ENCODE peak calls at places on chromosomes 3 and 15, in nine cellular contexts. E is body of pancreas, S is left ventricle myocardium inferior, Z is heart right ventricle, X is prostate gland, K is cardiac muscle cell, U is pancreas, F is endodermal cell, B is GM23338. P is an unnamed sample.

GRCh38 chr3:139517321-139517720 is 22.2 kb downstream of the RBP1 start:
- DNase-seq in E (peak; percentile 4), S (no peak), Z (no peak), X (no peak), K (no peak), U (no peak), F (no peak), B (no peak), P (no peak)

GRCh38 chr3:45665101-45665572 is 24.1 kb upstream of the SACM1L start:
- DNase-seq in E (peak; percentile 74), S (no peak), Z (no peak), X (peak; percentile 83), K (peak; percentile 74), U (no peak), F (peak; percentile 88), B (peak; percentile 75), P (no peak)

GRCh38 chr15:29978411-29979382 is 104.1 kb upstream of the GOLGA8J start:
- DNase-seq in E (no peak), S (no peak), Z (no peak), X (no peak), K (no peak), U (no peak), F (no peak), B (no peak), P (no peak)

GRCh38 chr3:24640330-24640877 is 145.8 kb upstream of the THRB start:
- DNase-seq in E (no peak), S (no peak), Z (no peak), X (no peak), K (peak; percentile 50), U (no peak), F (no peak), B (peak; percentile 51), P (no peak)

GRCh38 chr3:106078635-106079034 is 209.8 kb upstream of the CBLB start:
- DNase-seq in E (no peak), S (no peak), Z (no peak), X (no peak), K (no peak), U (no peak), F (no peak), B (no peak), P (no peak)

GRCh38 chr3:118262800-118263402 is 771.7 kb downstream of the IGSF11 start:
- DNase-seq in E (no peak), S (no peak), Z (no peak), X (no peak), K (no peak), U (no peak), F (no peak), B (no peak), P (no peak)

GRCh38 chr3:71926690-71927089 is 141.7 kb upstream of the PROK2 start:
- DNase-seq in E (no peak), S (no peak), Z (no peak), X (no peak), K (no peak), U (no peak), F (peak; percentile 77), B (peak; percentile 41), P (no peak)

GRCh38 chr3:78941587-78941986 is 826.2 kb downstream of the ROBO1 start:
- DNase-seq in E (no peak), S (no peak), Z (no peak), X (no peak), K (no peak), U (no peak), F (no peak), B (no peak), P (no peak)

GRCh38 chr3:100047455-100048141 is 66.7 kb downstream of the FILIP1L start:
- DNase-seq in E (no peak), S (no peak), Z (no peak), X (no peak), K (no peak), U (no peak), F (no peak), B (no peak), P (no peak)

GRCh38 chr3:64445318-64446300 is 220.3 kb upstream of the PRICKLE2 start:
- DNase-seq in E (peak; percentile 48), S (no peak), Z (peak; percentile 34), X (no peak), K (peak; percentile 65), U (peak; percentile 82), F (peak; percentile 91), B (peak; percentile 89), P (peak; percentile 62)

GRCh38 chr3:120649735-120650705 is 32.0 kb downstream of the HGD start:
- DNase-seq in E (no peak), S (no peak), Z (no peak), X (no peak), K (no peak), U (no peak), F (no peak), B (no peak), P (no peak)

GRCh38 chr3:72270072-72270611 is 485.2 kb upstream of the PROK2 start:
- DNase-seq in E (peak; percentile 82), S (peak; percentile 86), Z (peak; percentile 79), X (peak; percentile 65), K (peak; percentile 31), U (peak; percentile 71), F (no peak), B (no peak), P (peak; percentile 80)

GRCh38 chr3:284316-284715 is 87.8 kb downstream of the CHL1 start:
- DNase-seq in E (no peak), S (no peak), Z (no peak), X (no peak), K (no peak), U (no peak), F (no peak), B (no peak), P (no peak)

GRCh38 chr15:45549831-45550230 is 27.3 kb upstream of the SLC30A4 start:
- DNase-seq in E (no peak), S (no peak), Z (no peak), X (no peak), K (no peak), U (no peak), F (no peak), B (no peak), P (no peak)

GRCh38 chr15:76309561-76310330 is 1.5 kb downstream of the ETFA start:
- DNase-seq in E (no peak), S (no peak), Z (no peak), X (no peak), K (no peak), U (no peak), F (no peak), B (no peak), P (no peak)

GRCh38 chr3:156535162-156535627 is 19.7 kb downstream of the SSR3 start:
- DNase-seq in E (peak; percentile 59), S (peak; percentile 52), Z (peak; percentile 25), X (no peak), K (peak; percentile 54), U (no peak), F (peak; percentile 71), B (peak; percentile 39), P (peak; percentile 62)

GRCh38 chr3:181721369-181721768 is 9.6 kb downstream of the SOX2 start:
- DNase-seq in E (no peak), S (no peak), Z (no peak), X (no peak), K (no peak), U (no peak), F (no peak), B (no peak), P (no peak)

GRCh38 chr3:14802332-14802731 is 16.4 kb upstream of the FGD5 start:
- DNase-seq in E (no peak), S (no peak), Z (no peak), X (no peak), K (no peak), U (no peak), F (peak; percentile 45), B (no peak), P (no peak)

GRCh38 chr3:163056874-163057497 is 1560.4 kb downstream of the OTOL1 start:
- DNase-seq in E (peak; percentile 32), S (no peak), Z (no peak), X (no peak), K (peak; percentile 45), U (no peak), F (peak; percentile 78), B (peak; percentile 89), P (peak; percentile 50)

GRCh38 chr3:57787867-57788623 is 31.9 kb downstream of the SLMAP start:
- DNase-seq in E (no peak), S (no peak), Z (no peak), X (no peak), K (no peak), U (no peak), F (no peak), B (no peak), P (no peak)

GRCh38 chr3:111943533-111943932 is 35.3 kb upstream of the ABHD10 start:
- DNase-seq in E (no peak), S (no peak), Z (no peak), X (no peak), K (no peak), U (no peak), F (no peak), B (no peak), P (no peak)
- H3K36me3 ChIP-seq in E (peaks cover 6% of the 10 kb centered on the region), S (peaks cover 87% of the 10 kb centered on the region), Z (no peaks in the 10 kb centered on the region), X (no peaks in the 10 kb centered on the region), K (peaks cover 4% of the 10 kb centered on the region), U (peaks cover 36% of the 10 kb centered on the region), F (peaks cover 68% of the 10 kb centered on the region), B (peaks cover 12% of the 10 kb centered on the region), P (peaks cover 34% of the 10 kb centered on the region)

GRCh38 chr3:18389108-18389733 is 35.9 kb downstream of the SATB1 start:
- DNase-seq in E (no peak), S (no peak), Z (no peak), X (no peak), K (peak; percentile 45), U (no peak), F (no peak), B (peak; percentile 67), P (no peak)
- H3K36me3 ChIP-seq in E (peaks cover 2% of the 10 kb centered on the region), S (peaks cover 29% of the 10 kb centered on the region), Z (no peaks in the 10 kb centered on the region), X (no peaks in the 10 kb centered on the region), K (peaks cover 10% of the 10 kb centered on the region), U (no peaks in the 10 kb centered on the region), F (peaks cover 17% of the 10 kb centered on the region), B (no peaks in the 10 kb centered on the region), P (peaks cover 6% of the 10 kb centered on the region)

GRCh38 chr15:40852529-40852928 is 8.7 kb downstream of the SPINT1 start:
- DNase-seq in E (no peak), S (no peak), Z (no peak), X (no peak), K (no peak), U (no peak), F (no peak), B (no peak), P (no peak)
- H3K36me3 ChIP-seq in E (peaks cover 27% of the 10 kb centered on the region), S (no peaks in the 10 kb centered on the region), Z (no peaks in the 10 kb centered on the region), X (no peaks in the 10 kb centered on the region), K (no peaks in the 10 kb centered on the region), U (peaks cover 48% of the 10 kb centered on the region), F (peaks cover 25% of the 10 kb centered on the region), B (peaks cover 11% of the 10 kb centered on the region), P (peaks cover 18% of the 10 kb centered on the region)

DNA sequence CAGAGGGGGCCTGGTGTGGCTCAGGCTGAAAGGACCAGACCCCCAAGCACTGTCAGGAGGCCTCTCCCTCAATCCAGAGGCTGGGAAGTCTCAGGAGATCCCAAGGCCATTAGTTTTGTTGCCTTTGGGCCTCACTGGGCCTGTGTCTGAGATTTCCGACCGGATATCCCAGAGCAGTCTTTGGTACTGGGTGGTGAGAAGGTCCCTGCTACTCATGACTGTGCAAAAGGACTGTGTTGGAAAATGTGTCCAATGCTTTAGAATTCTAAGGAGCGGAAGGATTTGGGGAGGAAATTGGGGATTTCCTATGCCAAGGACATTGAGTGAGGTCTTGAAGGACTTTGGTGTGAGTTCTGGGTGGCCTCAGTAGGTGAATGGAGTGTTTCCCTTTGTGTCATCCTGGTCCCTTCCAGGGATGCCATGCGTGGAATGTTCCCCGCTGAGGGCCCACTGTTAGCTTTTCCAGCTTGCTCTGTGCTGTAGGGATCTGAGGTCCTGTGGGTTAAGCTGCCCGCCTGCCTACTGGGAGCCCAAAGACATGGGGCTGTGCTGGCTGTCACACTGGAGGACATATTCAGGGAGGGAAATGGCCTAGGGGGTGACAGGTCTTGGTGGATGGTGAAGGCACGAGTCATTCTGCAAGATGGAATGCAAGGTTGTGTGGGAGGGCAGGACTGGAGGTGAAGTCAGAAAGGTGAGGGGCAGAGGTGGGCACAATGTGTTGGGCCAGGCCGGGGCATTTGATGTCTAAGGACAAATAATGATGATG is 16.4 kb downstream of the SMAD6 start:
- DNase-seq in E (no peak), S (no peak), Z (no peak), X (no peak), K (no peak), U (no peak), F (no peak), B (no peak), P (no peak)
- H3K36me3 ChIP-seq in E (peaks cover 2% of the 10 kb centered on the region), S (peaks cover 23% of the 10 kb centered on the region), Z (no peaks in the 10 kb centered on the region), X (no peaks in the 10 kb centered on the region), K (peaks cover 72% of the 10 kb centered on the region), U (no peaks in the 10 kb centered on the region), F (peaks cover 93% of the 10 kb centered on the region), B (no peaks in the 10 kb centered on the region), P (peaks cover 2% of the 10 kb centered on the region)